ENCODE peak calls at places on chromosomes 6 and 20, in six cellular contexts. T is dorsolateral prefrontal cortex, K is HL-60, N is transverse colon, D is mammary epithelial cell, S is fibroblast of the aortic adventitia. A is an unnamed sample.

GRCh38 chr6:75526502-75527127 is 33.0 kb upstream of the FILIP1 start:
- DNase-seq in T (no peak), K (peak), N (peak), D (peak), S (peak), A (peak)

GRCh38 chr6:138293996-138294395 is 75.7 kb upstream of the PBOV1 start:
- DNase-seq in T (no peak), K (no peak), N (no peak), D (no peak), S (no peak), A (no peak)

GRCh38 chr20:43953919-43954617 is 39.4 kb downstream of the TOX2 start:
- DNase-seq in T (no peak), K (no peak), N (no peak), D (no peak), S (peak), A (no peak)

GRCh38 chr6:47169785-47170685 is 127.9 kb upstream of the ADGRF1 start:
- DNase-seq in T (no peak), K (no peak), N (no peak), D (peak), S (peak), A (no peak)

GRCh38 chr6:105587349-105588115 is 184.7 kb upstream of the PREP start:
- DNase-seq in T (no peak), K (no peak), N (no peak), D (peak), S (no peak), A (peak)

GRCh38 chr6:83605517-83605916 is 93.2 kb downstream of the PRSS35 start:
- DNase-seq in T (no peak), K (no peak), N (no peak), D (no peak), S (no peak), A (no peak)

GRCh38 chr20:62643521-62644043 is 1.3 kb downstream of the SLCO4A1 start:
- DNase-seq in T (peak), K (no peak), N (no peak), D (no peak), S (peak), A (no peak)

GRCh38 chr20:34122274-34122980 is 10.4 kb upstream of the EIF2S2 start:
- DNase-seq in T (no peak), K (no peak), N (no peak), D (no peak), S (no peak), A (no peak)

GRCh38 chr6:80548496-80548895 is 442.0 kb downstream of the BCKDHB start:
- DNase-seq in T (no peak), K (no peak), N (no peak), D (peak), S (peak), A (no peak)

GRCh38 chr6:43386492-43386891 is 17.0 kb upstream of the ZNF318 start:
- DNase-seq in T (no peak), K (no peak), N (no peak), D (no peak), S (peak), A (no peak)

GRCh38 chr6:111276335-111276734 is 189.0 kb downstream of the SLC16A10 start:
- DNase-seq in T (no peak), K (peak), N (no peak), D (no peak), S (no peak), A (no peak)

GRCh38 chr20:62059926-62060630 is 5.6 kb downstream of the TAF4 start:
- DNase-seq in T (no peak), K (no peak), N (no peak), D (no peak), S (no peak), A (no peak)

GRCh38 chr6:29746846-29747687 is 23.8 kb downstream of the HLA-F start:
- DNase-seq in T (no peak), K (no peak), N (no peak), D (no peak), S (no peak), A (no peak)

GRCh38 chr6:2447318-2447717 is 201.9 kb upstream of the GMDS start:
- DNase-seq in T (no peak), K (no peak), N (peak), D (no peak), S (no peak), A (no peak)

GRCh38 chr6:47335456-47335855 is 25.8 kb upstream of the TNFRSF21 start:
- DNase-seq in T (no peak), K (peak), N (no peak), D (no peak), S (no peak), A (no peak)

GRCh38 chr6:85482206-85483040 is 32.5 kb downstream of the NT5E start:
- DNase-seq in T (no peak), K (no peak), N (no peak), D (no peak), S (peak), A (no peak)

GRCh38 chr20:5119143-5119434 is 669 bp downstream of the PCNA start:
- DNase-seq in T (no peak), K (no peak), N (no peak), D (no peak), S (no peak), A (no peak)

GRCh38 chr20:13515291-13515690 is 123.4 kb downstream of the TASP1 start:
- DNase-seq in T (no peak), K (no peak), N (no peak), D (no peak), S (no peak), A (no peak)

GRCh38 chr6:33813246-33813904 is 9.6 kb upstream of the MLN start:
- DNase-seq in T (no peak), K (no peak), N (no peak), D (no peak), S (no peak), A (no peak)

GRCh38 chr6:33809619-33810018 is 5.8 kb upstream of the MLN start:
- DNase-seq in T (no peak), K (no peak), N (no peak), D (no peak), S (no peak), A (no peak)

GRCh38 chr6:33813960-33814662 is 10.3 kb upstream of the MLN start:
- DNase-seq in T (no peak), K (no peak), N (no peak), D (no peak), S (no peak), A (no peak)

GRCh38 chr6:33814663-33814985 is 10.8 kb upstream of the MLN start:
- DNase-seq in T (no peak), K (no peak), N (no peak), D (no peak), S (no peak), A (no peak)

DNA sequence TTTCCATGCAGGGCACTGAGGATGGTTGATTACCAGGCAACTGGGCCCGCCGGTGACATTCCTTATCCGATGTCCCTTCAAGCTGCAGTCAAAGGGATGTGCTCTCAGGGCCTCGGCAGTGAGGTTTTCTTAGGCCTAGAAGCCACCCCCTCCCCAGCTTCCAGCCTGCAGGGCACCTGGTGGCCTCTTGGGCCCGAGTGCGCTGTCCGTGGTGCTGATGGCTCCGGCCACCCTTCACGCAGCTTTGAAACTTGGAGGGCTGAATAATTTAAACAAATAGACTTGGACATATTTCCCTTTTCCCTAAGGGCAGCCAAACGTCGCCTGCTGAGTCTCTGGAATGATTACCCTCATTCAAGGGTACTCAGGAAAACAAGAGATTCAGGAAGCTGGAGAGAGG is 8.9 kb upstream of the MLN start:
- DNase-seq in T (no peak), K (no peak), N (no peak), D (peak), S (peak), A (peak)
- TF ChIP-seq CTCF in T (no peak), K (no peak), N (peak), D (peak), S (peak), A (no peak)

GRCh38 chr20:48012401-48012974 is 227.2 kb upstream of the SULF2 start:
- DNase-seq in T (no peak), K (no peak), N (no peak), D (peak), S (peak), A (no peak)
- TF ChIP-seq CTCF in T (no peak), K (no peak), N (no peak), D (peak), S (peak), A (no peak)

GRCh38 chr6:33301877-33302276 is 3.1 kb upstream of the RGL2 start:
- DNase-seq in T (no peak), K (no peak), N (no peak), D (no peak), S (no peak), A (no peak)

GRCh38 chr6:33299237-33299944 is 649 bp upstream of the RGL2 start:
- DNase-seq in T (peak), K (peak), N (peak), D (peak), S (peak), A (peak)

GRCh38 chr6:33304216-33304615 is 5.5 kb upstream of the RGL2 start:
- DNase-seq in T (no peak), K (no peak), N (no peak), D (no peak), S (no peak), A (no peak)

GRCh38 chr6:33306356-33306755 is 7.5 kb downstream of the TAPBP start:
- DNase-seq in T (no peak), K (no peak), N (no peak), D (no peak), S (no peak), A (no peak)

GRCh38 chr6:33305052-33305451 is 6.3 kb upstream of the RGL2 start:
- DNase-seq in T (no peak), K (no peak), N (no peak), D (no peak), S (no peak), A (no peak)
- TF ChIP-seq CTCF in T (no peak), K (no peak), N (no peak), D (no peak), S (no peak), A (no peak)

DNA sequence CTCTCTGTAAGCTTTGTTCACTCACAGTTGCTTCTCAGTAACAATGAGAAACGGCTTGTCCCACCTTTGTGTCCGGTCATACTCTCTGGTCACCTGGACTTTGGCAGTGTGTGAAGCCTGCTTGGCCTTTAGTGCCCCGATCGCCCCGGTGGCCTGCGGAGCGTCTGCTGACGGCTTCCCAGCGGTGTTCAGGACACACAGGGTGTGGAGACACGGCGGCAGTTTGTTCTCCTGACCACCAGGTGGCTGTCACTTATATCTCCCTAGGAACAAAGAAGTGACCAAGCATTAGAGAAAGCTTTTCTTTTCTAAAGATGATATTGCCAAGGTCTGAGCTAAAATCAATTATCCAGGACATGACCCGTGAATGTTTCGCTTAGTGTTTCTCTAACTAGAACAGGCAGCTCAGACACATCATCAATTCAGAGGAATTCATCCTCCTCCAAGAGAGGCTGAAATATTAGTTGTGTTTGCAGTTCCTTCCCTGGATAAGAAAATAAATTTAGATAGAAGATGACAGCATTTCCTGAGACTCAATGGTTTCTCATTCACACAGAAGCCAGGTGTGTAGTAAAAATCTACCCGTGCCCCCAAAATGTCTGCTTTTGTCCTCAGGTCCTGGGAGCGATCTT is 167.4 kb upstream of the THBS2 start:
- DNase-seq in T (no peak), K (peak), N (peak), D (no peak), S (no peak), A (peak)
- TF ChIP-seq CTCF in T (no peak), K (peak), N (peak), D (no peak), S (peak), A (peak)

GRCh38 chr6:56767892-56768531 is 125.3 kb upstream of the DST start:
- DNase-seq in T (no peak), K (no peak), N (no peak), D (no peak), S (peak), A (no peak)
- TF ChIP-seq CTCF in T (no peak), K (no peak), N (no peak), D (peak), S (peak), A (no peak)

DNA sequence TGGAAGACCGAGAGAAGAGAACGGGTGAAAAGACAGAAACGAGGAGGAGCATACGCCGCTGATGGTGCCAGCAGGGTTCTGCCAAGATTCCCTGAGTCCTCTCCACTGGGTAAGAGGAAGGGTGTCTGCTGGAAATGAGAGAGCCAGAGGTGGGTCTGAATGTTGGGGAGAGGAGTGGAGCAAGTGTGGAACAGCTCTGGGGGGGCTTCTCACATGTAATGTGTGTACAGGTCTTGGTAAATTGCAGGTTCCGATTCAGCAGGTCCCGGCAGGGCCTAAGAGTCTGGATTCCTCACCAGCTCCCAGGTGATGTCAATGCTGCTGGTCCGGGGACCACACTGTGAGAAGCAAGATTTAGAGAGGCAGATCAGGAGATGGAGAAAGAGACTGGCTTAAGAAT is 1.5 kb upstream of the EBF4 start:
- DNase-seq in T (no peak), K (no peak), N (no peak), D (no peak), S (no peak), A (no peak)
- TF ChIP-seq CTCF in T (no peak), K (no peak), N (no peak), D (no peak), S (no peak), A (no peak)

DNA sequence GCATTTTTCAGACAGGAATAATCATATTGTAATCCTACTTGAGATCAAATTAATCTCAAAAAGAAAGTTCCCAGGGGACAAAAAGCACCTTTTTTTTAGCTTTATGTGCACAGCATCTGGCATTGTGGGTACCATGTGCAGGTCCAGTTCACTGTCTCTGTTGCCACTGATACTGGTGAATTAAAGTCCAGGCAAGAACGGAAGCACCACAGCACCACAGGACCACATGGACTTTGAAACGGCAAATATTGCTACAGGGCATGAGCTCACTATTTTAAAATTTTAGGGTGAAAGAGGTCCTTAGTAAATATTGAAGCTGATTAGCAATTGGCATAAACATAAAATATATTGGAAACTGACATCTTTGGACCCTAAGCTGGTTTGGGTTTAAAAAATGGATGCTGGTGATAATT is 709.0 kb downstream of the EPM2A start:
- DNase-seq in T (no peak), K (no peak), N (no peak), D (no peak), S (no peak), A (no peak)
- TF ChIP-seq CTCF in T (no peak), K (no peak), N (no peak), D (no peak), S (no peak), A (no peak)

GRCh38 chr6:121791396-121792315 is 356.2 kb downstream of the GJA1 start:
- DNase-seq in T (no peak), K (no peak), N (no peak), D (no peak), S (no peak), A (no peak)
- TF ChIP-seq CTCF in T (no peak), K (no peak), N (no peak), D (no peak), S (no peak), A (no peak)

GRCh38 chr20:57155415-57155814 is 111.0 kb downstream of the BMP7 start:
- DNase-seq in T (no peak), K (no peak), N (no peak), D (no peak), S (no peak), A (no peak)

GRCh38 chr20:57156050-57156770 is 110.2 kb downstream of the BMP7 start:
- DNase-seq in T (no peak), K (no peak), N (no peak), D (no peak), S (no peak), A (no peak)

GRCh38 chr20:57150559-57150958 is 115.9 kb downstream of the BMP7 start:
- DNase-seq in T (no peak), K (no peak), N (no peak), D (no peak), S (no peak), A (no peak)

GRCh38 chr20:57157106-57157691 is 109.2 kb downstream of the BMP7 start:
- DNase-seq in T (no peak), K (no peak), N (no peak), D (no peak), S (no peak), A (no peak)

GRCh38 chr20:57153238-57153905 is 113.1 kb downstream of the BMP7 start:
- DNase-seq in T (no peak), K (no peak), N (no peak), D (no peak), S (no peak), A (no peak)
- TF ChIP-seq CTCF in T (no peak), K (no peak), N (no peak), D (no peak), S (no peak), A (no peak)

DNA sequence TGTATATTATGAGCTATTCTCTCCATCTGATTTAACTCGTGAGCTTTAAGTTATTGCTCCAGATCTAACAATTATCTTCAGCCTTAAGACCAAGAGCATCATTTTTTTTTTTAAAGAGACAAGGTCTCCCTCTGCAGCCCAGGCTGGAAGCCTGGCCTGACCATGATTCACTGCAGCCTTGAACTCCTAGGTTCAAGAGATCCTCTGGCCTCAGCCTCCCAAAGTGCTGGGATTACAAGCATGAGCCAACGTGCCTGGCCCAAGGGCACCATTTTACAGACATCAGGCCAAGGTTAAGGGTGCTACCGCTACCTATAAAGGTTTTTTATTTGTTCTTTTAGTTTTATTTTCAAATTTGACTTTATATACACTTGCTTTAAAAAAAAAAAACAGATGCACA is 2.3 kb downstream of the SUPT3H start:
- DNase-seq in T (no peak), K (no peak), N (no peak), D (no peak), S (no peak), A (no peak)
- TF ChIP-seq CTCF in T (no peak), K (no peak), N (no peak), D (no peak), S (no peak), A (no peak)

A was measured in activated CD8-positive, alpha-beta T cell treated with anti-CD3 and anti-CD28 coated beads for 36 hours.